ENCODE peak calls at places on chromosomes 16 and 17, in eight cellular contexts. One of them, this sample, is unnamed. For H3K27me3, the result is how much of the 10 kb centered on the place peaks cover.

GRCh38 chr16:26727801-26728200 is 338.9 kb upstream of the C16orf82 start:
- DNase-seq in cardiac muscle cell: no peak
- DNase-seq in heart left ventricle: no peak
- DNase-seq in endothelial cell of umbilical vein: no peak
- DNase-seq in lung: no peak
- DNase-seq in effector memory CD4-positive, alpha-beta T cell: no peak
- DNase-seq in dorsolateral prefrontal cortex: no peak
- DNase-seq in adrenal gland: no peak
- DNase-seq in this sample: no peak

GRCh38 chr16:27718767-27719445 is 169.0 kb downstream of the KATNIP start:
- DNase-seq in cardiac muscle cell: no peak
- DNase-seq in heart left ventricle: no peak
- DNase-seq in endothelial cell of umbilical vein: no peak
- DNase-seq in lung: no peak
- DNase-seq in effector memory CD4-positive, alpha-beta T cell: no peak
- DNase-seq in dorsolateral prefrontal cortex: peak
- DNase-seq in adrenal gland: no peak
- DNase-seq in this sample: no peak

GRCh38 chr16:66507731-66508239 is 42.1 kb downstream of the TK2 start:
- DNase-seq in cardiac muscle cell: no peak
- DNase-seq in heart left ventricle: no peak
- DNase-seq in endothelial cell of umbilical vein: no peak
- DNase-seq in lung: no peak
- DNase-seq in effector memory CD4-positive, alpha-beta T cell: no peak
- DNase-seq in dorsolateral prefrontal cortex: no peak
- DNase-seq in adrenal gland: no peak
- DNase-seq in this sample: no peak

GRCh38 chr17:58279016-58279671 is 1.6 kb downstream of the MPO start:
- DNase-seq in cardiac muscle cell: peak
- DNase-seq in heart left ventricle: peak
- DNase-seq in endothelial cell of umbilical vein: no peak
- DNase-seq in lung: peak
- DNase-seq in effector memory CD4-positive, alpha-beta T cell: no peak
- DNase-seq in dorsolateral prefrontal cortex: no peak
- DNase-seq in adrenal gland: peak
- DNase-seq in this sample: peak

GRCh38 chr16:85902366-85903155 is 3.6 kb downstream of the IRF8 start:
- DNase-seq in cardiac muscle cell: peak
- DNase-seq in heart left ventricle: no peak
- DNase-seq in endothelial cell of umbilical vein: no peak
- DNase-seq in lung: no peak
- DNase-seq in effector memory CD4-positive, alpha-beta T cell: peak
- DNase-seq in dorsolateral prefrontal cortex: no peak
- DNase-seq in adrenal gland: no peak
- DNase-seq in this sample: no peak

GRCh38 chr17:70564006-70564620 is 394.8 kb downstream of the KCNJ2 start:
- DNase-seq in cardiac muscle cell: no peak
- DNase-seq in heart left ventricle: no peak
- DNase-seq in endothelial cell of umbilical vein: peak
- DNase-seq in lung: no peak
- DNase-seq in effector memory CD4-positive, alpha-beta T cell: no peak
- DNase-seq in dorsolateral prefrontal cortex: no peak
- DNase-seq in adrenal gland: no peak
- DNase-seq in this sample: no peak

GRCh38 chr16:48635199-48635718 is 25.3 kb upstream of the N4BP1 start:
- DNase-seq in cardiac muscle cell: no peak
- DNase-seq in heart left ventricle: no peak
- DNase-seq in endothelial cell of umbilical vein: no peak
- DNase-seq in lung: no peak
- DNase-seq in effector memory CD4-positive, alpha-beta T cell: no peak
- DNase-seq in dorsolateral prefrontal cortex: no peak
- DNase-seq in adrenal gland: no peak
- DNase-seq in this sample: no peak

GRCh38 chr16:56711862-56712261 is 18.1 kb upstream of the NUP93 start:
- DNase-seq in cardiac muscle cell: no peak
- DNase-seq in heart left ventricle: no peak
- DNase-seq in endothelial cell of umbilical vein: no peak
- DNase-seq in lung: no peak
- DNase-seq in effector memory CD4-positive, alpha-beta T cell: no peak
- DNase-seq in dorsolateral prefrontal cortex: no peak
- DNase-seq in adrenal gland: no peak
- DNase-seq in this sample: no peak

GRCh38 chr16:70478169-70478568 is 23.8 kb downstream of the FCSK start:
- DNase-seq in cardiac muscle cell: no peak
- DNase-seq in heart left ventricle: no peak
- DNase-seq in endothelial cell of umbilical vein: no peak
- DNase-seq in lung: no peak
- DNase-seq in effector memory CD4-positive, alpha-beta T cell: no peak
- DNase-seq in dorsolateral prefrontal cortex: no peak
- DNase-seq in adrenal gland: no peak
- DNase-seq in this sample: no peak

GRCh38 chr16:72009779-72010178 is 1.2 kb downstream of the DHODH start:
- DNase-seq in cardiac muscle cell: no peak
- DNase-seq in heart left ventricle: no peak
- DNase-seq in endothelial cell of umbilical vein: no peak
- DNase-seq in lung: no peak
- DNase-seq in effector memory CD4-positive, alpha-beta T cell: no peak
- DNase-seq in dorsolateral prefrontal cortex: no peak
- DNase-seq in adrenal gland: no peak
- DNase-seq in this sample: no peak

GRCh38 chr17:73474370-73474988 is 162.7 kb upstream of the CDC42EP4 start:
- DNase-seq in cardiac muscle cell: peak
- DNase-seq in heart left ventricle: peak
- DNase-seq in endothelial cell of umbilical vein: peak
- DNase-seq in lung: peak
- DNase-seq in effector memory CD4-positive, alpha-beta T cell: no peak
- DNase-seq in dorsolateral prefrontal cortex: no peak
- DNase-seq in adrenal gland: peak
- DNase-seq in this sample: peak
- H3K27me3 ChIP-seq in cardiac muscle cell: under half
- H3K27me3 ChIP-seq in heart left ventricle: under half
- H3K27me3 ChIP-seq in endothelial cell of umbilical vein: under half
- H3K27me3 ChIP-seq in lung: under half
- H3K27me3 ChIP-seq in effector memory CD4-positive, alpha-beta T cell: under half
- H3K27me3 ChIP-seq in dorsolateral prefrontal cortex: under half
- H3K27me3 ChIP-seq in adrenal gland: under half
- H3K27me3 ChIP-seq in this sample: under half

DNA sequence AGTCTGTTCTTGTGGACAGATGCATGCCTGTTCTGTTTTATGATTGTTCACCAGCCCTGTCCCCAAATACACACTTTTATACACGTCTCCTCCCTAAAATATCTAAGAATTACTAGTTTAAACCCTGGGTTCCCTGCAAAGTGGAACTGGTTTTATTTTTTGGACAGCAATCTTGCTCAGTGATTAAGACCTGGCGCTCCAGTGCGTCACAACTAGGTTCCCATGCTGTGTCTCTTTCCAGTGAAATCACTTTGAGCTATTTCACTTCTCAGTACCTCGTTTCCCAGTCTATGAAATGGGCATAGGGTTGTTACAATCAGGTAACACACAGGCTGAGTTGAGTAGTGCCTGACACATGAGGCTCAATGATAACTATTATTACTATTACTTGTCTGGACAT is 1.1 kb downstream of the CEP20 start:
- DNase-seq in cardiac muscle cell: no peak
- DNase-seq in heart left ventricle: no peak
- DNase-seq in endothelial cell of umbilical vein: no peak
- DNase-seq in lung: no peak
- DNase-seq in effector memory CD4-positive, alpha-beta T cell: no peak
- DNase-seq in dorsolateral prefrontal cortex: no peak
- DNase-seq in adrenal gland: no peak
- DNase-seq in this sample: no peak
- H3K4me3 ChIP-seq in cardiac muscle cell: peak
- H3K4me3 ChIP-seq in heart left ventricle: peak
- H3K4me3 ChIP-seq in endothelial cell of umbilical vein: no peak
- H3K4me3 ChIP-seq in lung: peak
- H3K4me3 ChIP-seq in effector memory CD4-positive, alpha-beta T cell: peak
- H3K4me3 ChIP-seq in dorsolateral prefrontal cortex: peak
- H3K4me3 ChIP-seq in adrenal gland: no peak
- H3K4me3 ChIP-seq in this sample: no peak

DNA sequence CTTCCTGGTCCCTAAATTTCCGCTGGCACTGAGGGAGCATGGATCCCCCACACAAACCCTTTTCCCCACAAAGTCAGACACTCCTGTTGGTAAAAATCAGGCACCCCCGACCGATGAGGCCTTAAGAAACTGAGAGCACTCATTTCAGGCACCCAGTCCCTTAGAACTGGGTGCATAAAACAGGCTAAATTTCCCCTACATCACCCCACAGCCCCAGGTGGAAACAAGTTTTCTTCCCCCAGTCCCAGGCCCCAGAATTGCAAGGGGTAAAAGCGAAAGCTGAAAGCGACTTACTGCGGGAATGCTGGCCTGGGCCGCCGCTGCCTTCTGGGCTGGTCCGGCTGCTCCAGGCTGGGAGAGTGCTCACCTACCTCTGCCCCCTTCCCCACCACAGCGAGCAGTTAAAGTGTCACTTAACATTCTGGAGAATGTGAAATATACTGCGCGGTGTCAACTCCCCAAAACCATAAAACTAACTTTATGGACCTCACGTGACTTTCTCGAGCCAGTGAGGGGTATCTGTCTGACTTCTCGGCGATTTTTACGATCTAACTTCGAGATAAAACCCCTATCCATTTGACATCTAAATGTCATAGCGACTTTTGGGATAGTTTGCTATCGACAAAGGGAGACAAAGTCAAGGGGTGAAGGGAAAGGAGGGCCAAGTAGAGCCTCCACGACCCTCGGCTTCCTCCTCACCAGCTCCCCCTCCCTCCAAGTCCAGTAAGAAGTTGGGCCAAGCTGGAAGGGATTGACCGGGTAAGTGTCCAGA is at the start of gene HOXB3:
- DNase-seq in cardiac muscle cell: no peak
- DNase-seq in heart left ventricle: no peak
- DNase-seq in endothelial cell of umbilical vein: no peak
- DNase-seq in lung: no peak
- DNase-seq in effector memory CD4-positive, alpha-beta T cell: no peak
- DNase-seq in dorsolateral prefrontal cortex: no peak
- DNase-seq in adrenal gland: no peak
- DNase-seq in this sample: no peak
- H3K27ac ChIP-seq in cardiac muscle cell: no peak
- H3K27ac ChIP-seq in heart left ventricle: no peak
- H3K27ac ChIP-seq in endothelial cell of umbilical vein: no peak
- H3K27ac ChIP-seq in lung: peak
- H3K27ac ChIP-seq in effector memory CD4-positive, alpha-beta T cell: no peak
- H3K27ac ChIP-seq in dorsolateral prefrontal cortex: no peak
- H3K27ac ChIP-seq in adrenal gland: no peak
- H3K27ac ChIP-seq in this sample: no peak

GRCh38 chr17:79693419-79693818 is 37.3 kb upstream of the ENPP7 start:
- DNase-seq in cardiac muscle cell: no peak
- DNase-seq in heart left ventricle: no peak
- DNase-seq in endothelial cell of umbilical vein: no peak
- DNase-seq in lung: no peak
- DNase-seq in effector memory CD4-positive, alpha-beta T cell: no peak
- DNase-seq in dorsolateral prefrontal cortex: no peak
- DNase-seq in adrenal gland: no peak
- DNase-seq in this sample: no peak
- H3K27me3 ChIP-seq in cardiac muscle cell: under half
- H3K27me3 ChIP-seq in heart left ventricle: under half
- H3K27me3 ChIP-seq in endothelial cell of umbilical vein: under half
- H3K27me3 ChIP-seq in lung: under half
- H3K27me3 ChIP-seq in effector memory CD4-positive, alpha-beta T cell: under half
- H3K27me3 ChIP-seq in dorsolateral prefrontal cortex: under half
- H3K27me3 ChIP-seq in adrenal gland: under half
- H3K27me3 ChIP-seq in this sample: under half

GRCh38 chr16:1930338-1930720 is 12.1 kb upstream of the HS3ST6 start:
- DNase-seq in cardiac muscle cell: no peak
- DNase-seq in heart left ventricle: no peak
- DNase-seq in endothelial cell of umbilical vein: no peak
- DNase-seq in lung: no peak
- DNase-seq in effector memory CD4-positive, alpha-beta T cell: no peak
- DNase-seq in dorsolateral prefrontal cortex: no peak
- DNase-seq in adrenal gland: no peak
- DNase-seq in this sample: no peak
- H3K4me3 ChIP-seq in cardiac muscle cell: no peak
- H3K4me3 ChIP-seq in heart left ventricle: no peak
- H3K4me3 ChIP-seq in endothelial cell of umbilical vein: no peak
- H3K4me3 ChIP-seq in lung: no peak
- H3K4me3 ChIP-seq in effector memory CD4-positive, alpha-beta T cell: no peak
- H3K4me3 ChIP-seq in dorsolateral prefrontal cortex: no peak
- H3K4me3 ChIP-seq in adrenal gland: no peak
- H3K4me3 ChIP-seq in this sample: no peak

DNA sequence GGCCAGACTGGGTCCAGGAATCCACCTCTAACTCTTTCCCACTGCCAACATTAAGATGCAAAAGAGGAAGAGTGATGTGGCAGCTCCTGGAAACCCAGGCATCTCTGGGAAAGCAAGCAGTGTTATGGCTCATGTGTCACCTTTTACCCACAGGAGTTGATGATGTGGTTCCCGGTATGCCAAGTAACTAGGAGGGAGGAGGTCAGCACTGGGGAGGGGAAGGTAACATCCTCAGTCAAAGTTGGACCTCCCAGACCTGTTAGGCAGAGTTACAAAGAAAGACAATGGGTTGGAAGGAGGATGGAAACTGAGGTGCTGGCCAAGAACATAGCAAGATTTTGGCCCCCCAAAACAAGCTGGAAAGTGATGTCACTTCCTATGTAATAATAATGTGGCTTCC is 11.4 kb downstream of the KRABD2 start:
- DNase-seq in cardiac muscle cell: peak
- DNase-seq in heart left ventricle: no peak
- DNase-seq in endothelial cell of umbilical vein: peak
- DNase-seq in lung: no peak
- DNase-seq in effector memory CD4-positive, alpha-beta T cell: no peak
- DNase-seq in dorsolateral prefrontal cortex: no peak
- DNase-seq in adrenal gland: no peak
- DNase-seq in this sample: no peak
- H3K27ac ChIP-seq in cardiac muscle cell: no peak
- H3K27ac ChIP-seq in heart left ventricle: no peak
- H3K27ac ChIP-seq in endothelial cell of umbilical vein: peak
- H3K27ac ChIP-seq in lung: no peak
- H3K27ac ChIP-seq in effector memory CD4-positive, alpha-beta T cell: no peak
- H3K27ac ChIP-seq in dorsolateral prefrontal cortex: no peak
- H3K27ac ChIP-seq in adrenal gland: no peak
- H3K27ac ChIP-seq in this sample: no peak

GRCh38 chr16:54284931-54285413 is 1.6 kb downstream of the IRX3 start:
- DNase-seq in cardiac muscle cell: peak
- DNase-seq in heart left ventricle: peak
- DNase-seq in endothelial cell of umbilical vein: no peak
- DNase-seq in lung: no peak
- DNase-seq in effector memory CD4-positive, alpha-beta T cell: no peak
- DNase-seq in dorsolateral prefrontal cortex: no peak
- DNase-seq in adrenal gland: no peak
- DNase-seq in this sample: peak

GRCh38 chr16:54282202-54282922 is 4.2 kb downstream of the IRX3 start:
- DNase-seq in cardiac muscle cell: peak
- DNase-seq in heart left ventricle: peak
- DNase-seq in endothelial cell of umbilical vein: no peak
- DNase-seq in lung: peak
- DNase-seq in effector memory CD4-positive, alpha-beta T cell: no peak
- DNase-seq in dorsolateral prefrontal cortex: no peak
- DNase-seq in adrenal gland: peak
- DNase-seq in this sample: peak

GRCh38 chr16:54284319-54284930 is 2.2 kb downstream of the IRX3 start:
- DNase-seq in cardiac muscle cell: no peak
- DNase-seq in heart left ventricle: no peak
- DNase-seq in endothelial cell of umbilical vein: no peak
- DNase-seq in lung: no peak
- DNase-seq in effector memory CD4-positive, alpha-beta T cell: no peak
- DNase-seq in dorsolateral prefrontal cortex: no peak
- DNase-seq in adrenal gland: no peak
- DNase-seq in this sample: peak

GRCh38 chr16:54282923-54283734 is 3.5 kb downstream of the IRX3 start:
- DNase-seq in cardiac muscle cell: no peak
- DNase-seq in heart left ventricle: no peak
- DNase-seq in endothelial cell of umbilical vein: no peak
- DNase-seq in lung: no peak
- DNase-seq in effector memory CD4-positive, alpha-beta T cell: no peak
- DNase-seq in dorsolateral prefrontal cortex: no peak
- DNase-seq in adrenal gland: no peak
- DNase-seq in this sample: no peak

GRCh38 chr16:54283735-54284318 is 2.8 kb downstream of the IRX3 start:
- DNase-seq in cardiac muscle cell: peak
- DNase-seq in heart left ventricle: no peak
- DNase-seq in endothelial cell of umbilical vein: no peak
- DNase-seq in lung: no peak
- DNase-seq in effector memory CD4-positive, alpha-beta T cell: no peak
- DNase-seq in dorsolateral prefrontal cortex: no peak
- DNase-seq in adrenal gland: no peak
- DNase-seq in this sample: no peak
- H3K27me3 ChIP-seq in cardiac muscle cell: under half
- H3K27me3 ChIP-seq in heart left ventricle: under half
- H3K27me3 ChIP-seq in endothelial cell of umbilical vein: half or more
- H3K27me3 ChIP-seq in lung: under half
- H3K27me3 ChIP-seq in effector memory CD4-positive, alpha-beta T cell: under half
- H3K27me3 ChIP-seq in dorsolateral prefrontal cortex: half or more
- H3K27me3 ChIP-seq in adrenal gland: half or more
- H3K27me3 ChIP-seq in this sample: under half

This sample was measured in thyroid gland.